ENCODE peak calls at places on chromosomes 2 and 18, in ten cellular contexts. One of them, this sample, is unnamed.

GRCh38 chr2:123366438-123366837 is 658.6 kb upstream of the CNTNAP5 start:
- DNase-seq in body of pancreas: no peak
- DNase-seq in lower lobe of right lung: no peak
- DNase-seq in testis: no peak
- DNase-seq in GM23338: no peak
- DNase-seq in mammary epithelial cell: no peak
- DNase-seq in left ventricle myocardium inferior: no peak
- DNase-seq in NT2/D1: no peak
- DNase-seq in cardiac muscle cell: no peak
- DNase-seq in trophoblast cell: no peak
- DNase-seq in this sample: no peak

GRCh38 chr2:115921541-115921940 is 1479.1 kb downstream of the DPP10 start:
- DNase-seq in cardiac muscle cell: no peak
- DNase-seq in mammary epithelial cell: no peak
- DNase-seq in body of pancreas: no peak
- DNase-seq in NT2/D1: no peak
- DNase-seq in lower lobe of right lung: no peak
- DNase-seq in GM23338: peak; percentile 27
- DNase-seq in left ventricle myocardium inferior: no peak
- DNase-seq in trophoblast cell: no peak
- DNase-seq in testis: no peak
- DNase-seq in this sample: no peak

GRCh38 chr2:168753765-168754334 is 48.6 kb upstream of the NOSTRIN start:
- DNase-seq in cardiac muscle cell: no peak
- DNase-seq in left ventricle myocardium inferior: no peak
- DNase-seq in trophoblast cell: no peak
- DNase-seq in testis: no peak
- DNase-seq in NT2/D1: no peak
- DNase-seq in lower lobe of right lung: no peak
- DNase-seq in body of pancreas: no peak
- DNase-seq in GM23338: no peak
- DNase-seq in mammary epithelial cell: no peak
- DNase-seq in this sample: no peak

GRCh38 chr2:235793163-235793752 is 299.4 kb downstream of the AGAP1 start:
- DNase-seq in NT2/D1: no peak
- DNase-seq in body of pancreas: no peak
- DNase-seq in trophoblast cell: no peak
- DNase-seq in mammary epithelial cell: peak; percentile 54
- DNase-seq in left ventricle myocardium inferior: peak; percentile 29
- DNase-seq in lower lobe of right lung: no peak
- DNase-seq in cardiac muscle cell: peak; percentile 22
- DNase-seq in GM23338: peak; percentile 70
- DNase-seq in testis: no peak
- DNase-seq in this sample: peak; percentile 14

GRCh38 chr18:12574494-12575185 is 83.3 kb downstream of the SPIRE1 start:
- DNase-seq in NT2/D1: no peak
- DNase-seq in testis: no peak
- DNase-seq in mammary epithelial cell: no peak
- DNase-seq in body of pancreas: peak; percentile 35
- DNase-seq in left ventricle myocardium inferior: no peak
- DNase-seq in trophoblast cell: no peak
- DNase-seq in cardiac muscle cell: no peak
- DNase-seq in GM23338: no peak
- DNase-seq in lower lobe of right lung: no peak
- DNase-seq in this sample: no peak

GRCh38 chr18:55419939-55420664 is 167.9 kb downstream of the TCF4 start:
- DNase-seq in trophoblast cell: no peak
- DNase-seq in GM23338: no peak
- DNase-seq in cardiac muscle cell: no peak
- DNase-seq in body of pancreas: no peak
- DNase-seq in mammary epithelial cell: no peak
- DNase-seq in NT2/D1: no peak
- DNase-seq in lower lobe of right lung: no peak
- DNase-seq in left ventricle myocardium inferior: no peak
- DNase-seq in testis: no peak
- DNase-seq in this sample: no peak

GRCh38 chr18:37322497-37323035 is 243.0 kb downstream of the CELF4 start:
- DNase-seq in mammary epithelial cell: no peak
- DNase-seq in testis: peak; percentile 64
- DNase-seq in trophoblast cell: peak; percentile 59
- DNase-seq in body of pancreas: peak; percentile 53
- DNase-seq in cardiac muscle cell: peak; percentile 54
- DNase-seq in NT2/D1: peak; percentile 35
- DNase-seq in lower lobe of right lung: no peak
- DNase-seq in GM23338: peak; percentile 88
- DNase-seq in left ventricle myocardium inferior: no peak
- DNase-seq in this sample: peak; percentile 34

GRCh38 chr2:3181416-3182010 is 196.1 kb downstream of the EIPR1 start:
- DNase-seq in NT2/D1: no peak
- DNase-seq in cardiac muscle cell: no peak
- DNase-seq in GM23338: no peak
- DNase-seq in lower lobe of right lung: no peak
- DNase-seq in body of pancreas: no peak
- DNase-seq in mammary epithelial cell: no peak
- DNase-seq in left ventricle myocardium inferior: no peak
- DNase-seq in trophoblast cell: peak; percentile 88
- DNase-seq in testis: no peak
- DNase-seq in this sample: no peak

GRCh38 chr2:12616456-12617163 is 100.1 kb upstream of the TRIB2 start:
- DNase-seq in NT2/D1: no peak
- DNase-seq in mammary epithelial cell: no peak
- DNase-seq in cardiac muscle cell: no peak
- DNase-seq in GM23338: no peak
- DNase-seq in left ventricle myocardium inferior: no peak
- DNase-seq in trophoblast cell: peak; percentile 9
- DNase-seq in testis: no peak
- DNase-seq in lower lobe of right lung: no peak
- DNase-seq in body of pancreas: no peak
- DNase-seq in this sample: no peak

GRCh38 chr2:159084395-159085370 is 116.2 kb downstream of the TANC1 start:
- DNase-seq in body of pancreas: no peak
- DNase-seq in cardiac muscle cell: peak; percentile 72
- DNase-seq in GM23338: no peak
- DNase-seq in testis: no peak
- DNase-seq in trophoblast cell: no peak
- DNase-seq in mammary epithelial cell: no peak
- DNase-seq in lower lobe of right lung: no peak
- DNase-seq in left ventricle myocardium inferior: no peak
- DNase-seq in NT2/D1: no peak
- DNase-seq in this sample: no peak

GRCh38 chr2:9232166-9232479 is 25.5 kb downstream of the ASAP2 start:
- DNase-seq in left ventricle myocardium inferior: no peak
- DNase-seq in trophoblast cell: no peak
- DNase-seq in cardiac muscle cell: no peak
- DNase-seq in body of pancreas: no peak
- DNase-seq in testis: no peak
- DNase-seq in GM23338: no peak
- DNase-seq in mammary epithelial cell: no peak
- DNase-seq in NT2/D1: no peak
- DNase-seq in lower lobe of right lung: no peak
- DNase-seq in this sample: no peak

GRCh38 chr2:9235388-9236344 is 29.1 kb downstream of the ASAP2 start:
- DNase-seq in GM23338: no peak
- DNase-seq in NT2/D1: no peak
- DNase-seq in lower lobe of right lung: no peak
- DNase-seq in trophoblast cell: peak; percentile 17
- DNase-seq in cardiac muscle cell: peak; percentile 66
- DNase-seq in left ventricle myocardium inferior: no peak
- DNase-seq in testis: no peak
- DNase-seq in body of pancreas: no peak
- DNase-seq in mammary epithelial cell: peak; percentile 86
- DNase-seq in this sample: no peak

GRCh38 chr2:9236867-9237266 is 30.3 kb downstream of the ASAP2 start:
- DNase-seq in left ventricle myocardium inferior: peak; percentile 46
- DNase-seq in GM23338: no peak
- DNase-seq in trophoblast cell: no peak
- DNase-seq in body of pancreas: no peak
- DNase-seq in mammary epithelial cell: no peak
- DNase-seq in lower lobe of right lung: no peak
- DNase-seq in NT2/D1: no peak
- DNase-seq in testis: no peak
- DNase-seq in cardiac muscle cell: no peak
- DNase-seq in this sample: no peak

GRCh38 chr2:9232886-9233285 is 26.3 kb downstream of the ASAP2 start:
- DNase-seq in body of pancreas: no peak
- DNase-seq in left ventricle myocardium inferior: no peak
- DNase-seq in cardiac muscle cell: no peak
- DNase-seq in testis: no peak
- DNase-seq in GM23338: no peak
- DNase-seq in mammary epithelial cell: no peak
- DNase-seq in NT2/D1: no peak
- DNase-seq in lower lobe of right lung: no peak
- DNase-seq in trophoblast cell: peak; percentile 89
- DNase-seq in this sample: no peak

GRCh38 chr2:9234680-9235387 is 28.2 kb downstream of the ASAP2 start:
- DNase-seq in body of pancreas: no peak
- DNase-seq in trophoblast cell: peak; percentile 89
- DNase-seq in lower lobe of right lung: no peak
- DNase-seq in GM23338: no peak
- DNase-seq in cardiac muscle cell: peak; percentile 91
- DNase-seq in left ventricle myocardium inferior: no peak
- DNase-seq in testis: no peak
- DNase-seq in NT2/D1: no peak
- DNase-seq in mammary epithelial cell: peak; percentile 98
- DNase-seq in this sample: peak; percentile 74
- H3K4me1 ChIP-seq in body of pancreas: peaks cover 34% of the 10 kb centered on the region
- H3K4me1 ChIP-seq in trophoblast cell: peaks cover 47% of the 10 kb centered on the region
- H3K4me1 ChIP-seq in lower lobe of right lung: peaks cover 94% of the 10 kb centered on the region
- H3K4me1 ChIP-seq in GM23338: peaks cover 10% of the 10 kb centered on the region
- H3K4me1 ChIP-seq in cardiac muscle cell: peaks cover 9% of the 10 kb centered on the region
- H3K4me1 ChIP-seq in left ventricle myocardium inferior: peaks cover 100% of the 10 kb centered on the region
- H3K4me1 ChIP-seq in testis: peaks cover 13% of the 10 kb centered on the region
- H3K4me1 ChIP-seq in NT2/D1: peaks cover 2% of the 10 kb centered on the region
- H3K4me1 ChIP-seq in mammary epithelial cell: peaks cover 94% of the 10 kb centered on the region
- H3K4me1 ChIP-seq in this sample: peaks cover 38% of the 10 kb centered on the region

GRCh38 chr18:62426191-62426488 is 96.7 kb upstream of the ZCCHC2 start:
- DNase-seq in GM23338: no peak
- DNase-seq in testis: no peak
- DNase-seq in NT2/D1: no peak
- DNase-seq in left ventricle myocardium inferior: no peak
- DNase-seq in mammary epithelial cell: no peak
- DNase-seq in lower lobe of right lung: no peak
- DNase-seq in body of pancreas: no peak
- DNase-seq in cardiac muscle cell: no peak
- DNase-seq in trophoblast cell: no peak
- DNase-seq in this sample: no peak

GRCh38 chr18:62420151-62420512 is 95.0 kb downstream of the TNFRSF11A start:
- DNase-seq in left ventricle myocardium inferior: no peak
- DNase-seq in lower lobe of right lung: no peak
- DNase-seq in testis: no peak
- DNase-seq in mammary epithelial cell: peak; percentile 60
- DNase-seq in GM23338: no peak
- DNase-seq in body of pancreas: peak; percentile 19
- DNase-seq in cardiac muscle cell: peak; percentile 48
- DNase-seq in trophoblast cell: no peak
- DNase-seq in NT2/D1: no peak
- DNase-seq in this sample: no peak

GRCh38 chr18:62420513-62421209 is 95.6 kb downstream of the TNFRSF11A start:
- DNase-seq in mammary epithelial cell: peak; percentile 78
- DNase-seq in GM23338: no peak
- DNase-seq in NT2/D1: no peak
- DNase-seq in testis: no peak
- DNase-seq in lower lobe of right lung: no peak
- DNase-seq in body of pancreas: peak; percentile 36
- DNase-seq in left ventricle myocardium inferior: no peak
- DNase-seq in cardiac muscle cell: peak; percentile 73
- DNase-seq in trophoblast cell: peak; percentile 64
- DNase-seq in this sample: no peak

DNA sequence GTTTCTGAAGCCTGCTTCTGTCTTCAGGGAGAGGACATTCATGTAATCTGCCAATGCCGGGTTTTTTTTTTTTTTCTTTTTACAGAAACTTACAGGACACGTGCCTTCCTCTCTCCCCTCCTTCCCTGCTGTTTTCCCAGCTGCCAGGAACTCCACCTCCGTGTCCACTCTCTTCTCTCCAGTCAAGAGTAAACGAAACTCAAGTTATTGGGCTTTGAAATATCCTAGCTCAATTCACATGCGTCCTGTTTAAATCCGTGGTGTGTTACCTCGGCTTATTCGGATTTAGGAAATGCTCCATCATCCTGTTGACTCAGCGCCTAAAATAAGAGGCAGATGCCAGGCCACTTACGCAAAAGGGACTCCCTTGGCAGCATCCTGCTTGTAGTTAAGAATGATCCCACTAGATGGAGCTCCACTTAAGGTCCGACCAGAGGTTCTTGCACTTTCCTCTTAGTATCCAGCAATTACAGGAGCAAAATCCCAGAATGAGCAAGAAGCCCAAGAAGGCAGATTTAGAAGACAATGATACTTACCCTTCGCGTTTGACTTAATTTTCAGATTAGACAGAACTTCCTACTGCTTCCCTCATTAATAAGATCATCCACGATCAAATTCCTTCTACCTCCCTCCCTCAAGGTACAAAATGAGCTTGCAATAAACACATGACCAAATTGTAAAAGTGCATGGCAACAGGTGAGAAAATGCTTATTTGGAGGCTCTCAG is 97.2 kb upstream of the ZCCHC2 start:
- DNase-seq in body of pancreas: peak; percentile 82
- DNase-seq in lower lobe of right lung: peak; percentile 66
- DNase-seq in trophoblast cell: peak; percentile 98
- DNase-seq in testis: peak; percentile 87
- DNase-seq in GM23338: peak; percentile 96
- DNase-seq in NT2/D1: peak; percentile 79
- DNase-seq in cardiac muscle cell: peak; percentile 98
- DNase-seq in mammary epithelial cell: peak; percentile 93
- DNase-seq in left ventricle myocardium inferior: peak; percentile 44
- DNase-seq in this sample: peak; percentile 72
- H3K4me3 ChIP-seq in body of pancreas: no peak overlapping the region
- H3K4me3 ChIP-seq in lower lobe of right lung: peak overlapping the region; percentile 28
- H3K4me3 ChIP-seq in trophoblast cell: no peak overlapping the region
- H3K4me3 ChIP-seq in testis: peak overlapping the region; percentile 42
- H3K4me3 ChIP-seq in GM23338: peak overlapping the region; percentile 45
- H3K4me3 ChIP-seq in NT2/D1: peak overlapping the region; percentile 12
- H3K4me3 ChIP-seq in cardiac muscle cell: no peak overlapping the region
- H3K4me3 ChIP-seq in mammary epithelial cell: peak overlapping the region; percentile 9
- H3K4me3 ChIP-seq in left ventricle myocardium inferior: peak overlapping the region; percentile 58
- H3K4me3 ChIP-seq in this sample: peak overlapping the region; percentile 30

GRCh38 chr2:85755122-85756027 is 1.6 kb downstream of the ATOH8 start:
- DNase-seq in lower lobe of right lung: no peak
- DNase-seq in left ventricle myocardium inferior: peak; percentile 17
- DNase-seq in cardiac muscle cell: peak; percentile 77
- DNase-seq in trophoblast cell: peak; percentile 64
- DNase-seq in testis: no peak
- DNase-seq in body of pancreas: no peak
- DNase-seq in mammary epithelial cell: no peak
- DNase-seq in NT2/D1: no peak
- DNase-seq in GM23338: no peak
- DNase-seq in this sample: no peak
- H3K4me1 ChIP-seq in lower lobe of right lung: peaks cover 86% of the 10 kb centered on the region
- H3K4me1 ChIP-seq in left ventricle myocardium inferior: peaks cover 100% of the 10 kb centered on the region
- H3K4me1 ChIP-seq in cardiac muscle cell: peaks cover 5% of the 10 kb centered on the region
- H3K4me1 ChIP-seq in trophoblast cell: peaks cover 4% of the 10 kb centered on the region
- H3K4me1 ChIP-seq in testis: peaks cover 15% of the 10 kb centered on the region
- H3K4me1 ChIP-seq in body of pancreas: peaks cover 59% of the 10 kb centered on the region
- H3K4me1 ChIP-seq in mammary epithelial cell: peaks cover 12% of the 10 kb centered on the region
- H3K4me1 ChIP-seq in NT2/D1: peaks cover 4% of the 10 kb centered on the region
- H3K4me1 ChIP-seq in GM23338: peaks cover 6% of the 10 kb centered on the region
- H3K4me1 ChIP-seq in this sample: peaks cover 11% of the 10 kb centered on the region

DNA sequence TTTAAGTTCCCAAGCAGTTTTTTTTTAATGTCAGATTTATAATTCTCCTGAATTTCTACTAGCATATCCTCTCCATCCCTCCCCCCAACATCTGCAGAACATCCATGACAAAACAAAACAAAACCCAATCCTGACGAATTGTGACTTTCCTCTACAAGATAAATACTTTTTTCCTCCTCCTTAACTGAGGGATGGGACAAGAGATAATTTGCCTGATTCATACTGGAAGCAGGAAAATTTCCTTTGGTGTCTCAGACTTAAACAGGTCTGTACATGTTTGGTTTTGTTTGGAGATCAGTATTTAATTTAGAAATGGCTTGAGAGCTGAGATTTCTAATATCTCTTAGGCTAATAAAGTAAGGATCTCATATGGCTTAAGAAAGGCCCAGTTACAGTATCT is 2.2 kb downstream of the CAVIN2 start:
- DNase-seq in NT2/D1: no peak
- DNase-seq in left ventricle myocardium inferior: no peak
- DNase-seq in trophoblast cell: no peak
- DNase-seq in lower lobe of right lung: no peak
- DNase-seq in mammary epithelial cell: peak; percentile 60
- DNase-seq in cardiac muscle cell: no peak
- DNase-seq in testis: no peak
- DNase-seq in GM23338: no peak
- DNase-seq in body of pancreas: no peak
- DNase-seq in this sample: no peak
- H3K4me3 ChIP-seq in NT2/D1: no peak overlapping the region
- H3K4me3 ChIP-seq in left ventricle myocardium inferior: peak overlapping the region; percentile 79
- H3K4me3 ChIP-seq in trophoblast cell: no peak overlapping the region
- H3K4me3 ChIP-seq in lower lobe of right lung: peak overlapping the region; percentile 72
- H3K4me3 ChIP-seq in mammary epithelial cell: peak overlapping the region; percentile 65
- H3K4me3 ChIP-seq in cardiac muscle cell: no peak overlapping the region
- H3K4me3 ChIP-seq in testis: peak overlapping the region; percentile 6
- H3K4me3 ChIP-seq in GM23338: no peak overlapping the region
- H3K4me3 ChIP-seq in body of pancreas: no peak overlapping the region
- H3K4me3 ChIP-seq in this sample: no peak overlapping the region

This sample was measured in Caco-2.